ENCODE peak calls at places on chromosomes 4 and X, in nine cellular contexts. V, S, H, L, U, M, C, Z and O are unnamed samples.

GRCh38 chr4:131978120-131978519 is 1171.0 kb upstream of the PCDH10 start:
- DNase-seq in L (no peak), U (no peak), H (no peak), V (no peak), M (no peak), S (no peak), Z (no peak), C (no peak), O (no peak)

GRCh38 chr4:113145147-113145518 is 95.7 kb downstream of the ANK2 start:
- DNase-seq in S (no peak), M (no peak), L (no peak), Z (no peak), U (no peak), V (no peak), H (no peak), C (no peak), O (no peak)

GRCh38 chr4:155624478-155624877 is 42.2 kb upstream of the GUCY1A1 start:
- DNase-seq in H (no peak), V (no peak), C (no peak), U (no peak), S (no peak), M (no peak), Z (no peak), L (no peak), O (no peak)

GRCh38 chr4:137641554-137641953 is 109.3 kb upstream of the PCDH18 start:
- DNase-seq in M (no peak), U (peak), L (no peak), V (no peak), S (no peak), C (no peak), H (no peak), Z (no peak), O (no peak)

GRCh38 chr4:17358236-17358635 is 153.7 kb downstream of the QDPR start:
- DNase-seq in L (no peak), H (no peak), C (no peak), M (no peak), Z (no peak), S (no peak), U (no peak), V (no peak), O (no peak)

GRCh38 chrX:30538271-30538670 is 39.3 kb downstream of the TASL start:
- DNase-seq in L (no peak), H (no peak), Z (no peak), U (no peak), S (no peak), M (no peak), C (no peak), V (no peak), O (no peak)

GRCh38 chr4:113809313-113809712 is 47.8 kb upstream of the CAMK2D start:
- DNase-seq in C (no peak), H (no peak), M (no peak), Z (no peak), U (peak), L (no peak), V (no peak), S (peak), O (no peak)

GRCh38 chr4:10050171-10051120 is 29.1 kb upstream of the SLC2A9 start:
- DNase-seq in U (no peak), V (peak), L (no peak), H (no peak), M (no peak), S (peak), Z (no peak), C (no peak), O (no peak)

GRCh38 chrX:130103605-130104004 is 6.7 kb downstream of the ELF4 start:
- DNase-seq in C (no peak), V (no peak), S (no peak), U (no peak), Z (no peak), H (no peak), L (no peak), M (no peak), O (no peak)

GRCh38 chrX:39438603-39439602 is 637.6 kb downstream of the MID1IP1 start:
- DNase-seq in U (no peak), S (no peak), Z (no peak), H (no peak), M (no peak), V (no peak), L (no peak), C (no peak), O (no peak)

GRCh38 chrX:137194164-137194563 is 160.4 kb upstream of the GPR101 start:
- DNase-seq in S (peak), M (peak), Z (peak), C (no peak), V (no peak), U (no peak), H (peak), L (no peak), O (peak)